ENCODE peak calls at places on chromosomes 5 and 9, in ten cellular contexts. V is A549, E is HepG2, Z is IMR-90, W is ovary, K is vagina, G is testis, A is Peyer's patch, M is body of pancreas, D is breast epithelium. H is an unnamed sample.

GRCh38 chr9:126298319-126298801 is 28.3 kb upstream of the MVB12B start:
- DNase-seq in W (no peak), E (no peak), M (no peak), D (no peak), K (no peak), G (no peak), A (no peak), Z (no peak), V (no peak), H (no peak)

GRCh38 chr5:144332265-144332664 is 161.6 kb downstream of the KCTD16 start:
- DNase-seq in W (no peak), E (no peak), M (no peak), V (peak), D (no peak), K (no peak), A (no peak), Z (peak), G (no peak), H (no peak)

GRCh38 chr5:111635151-111635945 is 121.6 kb downstream of the NREP start:
- DNase-seq in E (no peak), K (no peak), D (no peak), Z (no peak), V (no peak), G (no peak), M (no peak), A (no peak), W (no peak), H (no peak)

GRCh38 chr5:61866930-61867329 is 439.1 kb upstream of the KIF2A start:
- DNase-seq in K (no peak), A (no peak), E (no peak), Z (peak), M (no peak), V (peak), W (no peak), G (no peak), D (no peak), H (no peak)

GRCh38 chr5:142601432-142601831 is 84.5 kb downstream of the FGF1 start:
- DNase-seq in V (peak), M (no peak), A (no peak), E (no peak), W (no peak), D (no peak), Z (no peak), G (no peak), K (no peak), H (no peak)

GRCh38 chr5:178642351-178642909 is 15.6 kb upstream of the CLK4 start:
- DNase-seq in G (peak), V (no peak), M (no peak), W (no peak), A (no peak), D (peak), K (no peak), Z (peak), E (no peak), H (no peak)

GRCh38 chr5:80255425-80255751 is 460 bp downstream of the SERINC5 start:
- DNase-seq in K (no peak), Z (peak), M (peak), A (peak), E (no peak), W (no peak), V (peak), D (peak), G (peak), H (no peak)

GRCh38 chr9:114314256-114314867 is 8.5 kb upstream of the ORM1 start:
- DNase-seq in M (peak), W (peak), G (peak), A (peak), K (peak), E (no peak), V (no peak), D (no peak), Z (no peak), H (no peak)

GRCh38 chr5:21806943-21807342 is 1046.2 kb downstream of the CDH12 start:
- DNase-seq in K (no peak), Z (peak), M (no peak), G (no peak), E (no peak), A (no peak), W (no peak), V (no peak), D (no peak), H (no peak)

GRCh38 chr9:8514760-8515159 is 715.2 kb upstream of the DMAC1 start:
- DNase-seq in K (no peak), W (no peak), V (no peak), E (no peak), Z (no peak), M (no peak), D (no peak), G (no peak), A (no peak), H (no peak)

GRCh38 chr5:175107028-175107588 is 336.9 kb downstream of the DRD1 start:
- DNase-seq in K (no peak), E (no peak), M (no peak), A (no peak), W (no peak), D (no peak), G (no peak), V (no peak), Z (no peak), H (no peak)

GRCh38 chr5:79931409-79931808 is 59.7 kb downstream of the MTX3 start:
- DNase-seq in V (no peak), W (no peak), M (no peak), E (no peak), G (no peak), A (no peak), K (no peak), Z (no peak), D (no peak), H (no peak)

GRCh38 chr5:38848637-38849036 is 2.8 kb downstream of the OSMR start:
- DNase-seq in W (no peak), E (no peak), M (no peak), G (no peak), K (no peak), A (no peak), Z (no peak), V (no peak), D (no peak), H (no peak)

DNA sequence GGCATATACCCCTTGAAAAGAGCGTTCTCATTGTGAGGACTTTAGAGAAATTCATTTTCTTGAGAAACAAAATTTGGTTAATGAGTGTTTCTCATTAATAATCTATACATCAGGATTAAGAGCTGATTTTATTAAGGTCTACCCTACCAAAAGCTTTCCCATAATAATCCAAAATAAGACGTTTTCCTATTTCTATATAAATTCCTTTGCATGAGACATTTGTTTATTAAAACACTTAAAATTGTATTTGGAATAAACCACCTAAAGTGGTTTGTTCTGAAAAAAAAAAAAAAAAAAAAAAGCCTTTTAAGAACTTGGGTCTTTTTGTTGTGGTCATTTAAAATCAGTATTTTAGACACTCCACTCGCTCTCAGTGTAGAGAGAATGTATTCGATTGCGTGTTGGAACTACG is 695 bp upstream of the TMOD1 start:
- DNase-seq in M (no peak), K (no peak), W (no peak), E (no peak), D (no peak), G (no peak), Z (no peak), V (no peak), A (no peak), H (no peak)
- H3K4me3 ChIP-seq in M (no peak), K (peak), W (peak), E (peak), D (peak), G (peak), Z (peak), V (peak), A (peak), H (peak)

GRCh38 chr9:89463986-89464901 is 33.7 kb downstream of the SEMA4D start:
- DNase-seq in M (no peak), W (no peak), V (no peak), A (peak), Z (no peak), D (peak), K (no peak), E (no peak), G (peak), H (no peak)
- TF ChIP-seq POLR2A in M (no peak), W (no peak), V (no peak), A (no peak), Z (no peak), D (no peak), K (no peak), E (no peak), G (no peak), H (no peak)

GRCh38 chr5:88876714-88877113 is 6.3 kb downstream of the MEF2C start:
- DNase-seq in V (no peak), W (no peak), A (no peak), D (no peak), Z (no peak), E (no peak), M (no peak), K (no peak), G (no peak), H (no peak)
- H3K4me3 ChIP-seq in V (no peak), W (no peak), A (no peak), D (no peak), Z (no peak), E (no peak), M (no peak), K (no peak), G (no peak), H (no peak)

GRCh38 chr5:10254686-10255085 is 4.6 kb downstream of the CCT5 start:
- DNase-seq in Z (no peak), K (no peak), V (no peak), W (no peak), G (no peak), D (no peak), M (no peak), A (no peak), E (no peak), H (no peak)
- TF ChIP-seq POLR2A in Z (no peak), K (no peak), V (no peak), W (no peak), G (no peak), D (no peak), M (no peak), A (no peak), E (no peak), H (no peak)

GRCh38 chr9:127926961-127927456 is 3.6 kb downstream of the PIP5KL1 start:
- DNase-seq in G (no peak), Z (no peak), M (no peak), W (no peak), D (no peak), E (no peak), V (no peak), K (no peak), A (no peak), H (no peak)
- H3K4me3 ChIP-seq in G (peak), Z (no peak), M (no peak), W (no peak), D (peak), E (no peak), V (no peak), K (peak), A (peak), H (no peak)

DNA sequence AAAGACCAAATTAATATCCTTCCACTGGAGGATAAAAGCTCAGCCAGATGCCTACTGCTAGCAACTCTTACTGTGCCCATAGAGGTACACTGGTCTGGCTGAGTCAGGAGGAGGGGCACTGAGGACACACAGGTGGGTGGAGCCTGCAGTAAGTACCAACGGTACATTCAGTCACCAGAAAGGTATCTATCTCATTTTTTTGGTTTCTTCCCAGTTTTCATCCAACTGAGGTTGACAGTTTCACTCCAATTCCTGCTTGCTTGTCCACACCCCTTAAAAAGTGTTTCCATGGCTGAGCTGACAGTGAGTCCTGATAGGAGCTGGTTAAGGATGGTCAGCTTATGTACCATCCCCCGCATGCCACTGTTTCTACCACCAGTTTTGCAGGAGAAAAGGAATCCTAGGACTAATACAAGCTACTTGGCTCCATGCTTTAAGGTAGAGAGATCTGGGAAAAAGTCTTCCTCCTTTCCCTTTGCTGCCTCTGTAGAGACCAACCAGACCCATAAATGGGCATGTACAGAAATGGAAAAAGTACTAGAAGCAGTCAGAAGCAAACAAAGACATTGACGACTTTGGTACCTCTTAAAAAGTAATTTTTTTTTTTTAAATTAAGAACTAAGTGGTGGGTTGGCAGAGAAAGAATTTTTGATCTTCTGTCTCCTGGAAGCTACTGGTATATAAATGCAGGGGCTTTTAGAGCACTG is 3.2 kb downstream of the ELL2 start:
- DNase-seq in V (peak), A (peak), W (no peak), E (peak), K (no peak), M (peak), D (no peak), Z (peak), G (peak), H (no peak)
- TF ChIP-seq POLR2A in V (no peak), A (no peak), W (no peak), E (no peak), K (no peak), M (peak), D (no peak), Z (peak), G (no peak), H (no peak)

DNA sequence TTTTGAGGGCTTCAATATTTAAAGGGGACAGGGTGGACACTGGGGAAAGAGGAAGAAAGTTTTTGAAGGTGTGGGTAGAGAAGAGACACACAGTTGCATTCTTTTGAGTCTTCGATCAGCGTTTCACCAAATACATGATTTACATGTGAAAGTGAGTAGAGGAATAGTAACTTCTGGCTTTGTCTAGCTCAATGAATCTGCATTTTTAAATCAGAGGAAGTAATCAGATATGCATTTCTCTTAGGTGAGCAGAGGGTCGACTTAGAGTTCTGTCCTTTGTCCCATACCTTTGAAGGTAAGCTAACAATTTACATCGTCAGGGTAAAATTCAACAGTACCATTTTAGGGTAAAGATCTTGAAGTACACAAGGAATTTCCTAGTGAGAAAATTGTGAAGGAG is 406.4 kb upstream of the ZNF462 start:
- DNase-seq in W (no peak), D (no peak), G (no peak), M (no peak), A (no peak), Z (no peak), V (no peak), E (no peak), K (no peak), H (no peak)
- H3K4me3 ChIP-seq in W (no peak), D (no peak), G (no peak), M (no peak), A (no peak), Z (no peak), V (no peak), E (no peak), K (no peak), H (no peak)

GRCh38 chr9:131277673-131278420 is 1.5 kb upstream of the FAM78A start:
- DNase-seq in M (peak), Z (peak), A (peak), E (peak), G (peak), V (peak), D (peak), W (peak), K (no peak), H (peak)
- TF ChIP-seq POLR2A in M (no peak), Z (no peak), A (no peak), E (no peak), G (no peak), V (no peak), D (no peak), W (no peak), K (no peak), H (no peak)

DNA sequence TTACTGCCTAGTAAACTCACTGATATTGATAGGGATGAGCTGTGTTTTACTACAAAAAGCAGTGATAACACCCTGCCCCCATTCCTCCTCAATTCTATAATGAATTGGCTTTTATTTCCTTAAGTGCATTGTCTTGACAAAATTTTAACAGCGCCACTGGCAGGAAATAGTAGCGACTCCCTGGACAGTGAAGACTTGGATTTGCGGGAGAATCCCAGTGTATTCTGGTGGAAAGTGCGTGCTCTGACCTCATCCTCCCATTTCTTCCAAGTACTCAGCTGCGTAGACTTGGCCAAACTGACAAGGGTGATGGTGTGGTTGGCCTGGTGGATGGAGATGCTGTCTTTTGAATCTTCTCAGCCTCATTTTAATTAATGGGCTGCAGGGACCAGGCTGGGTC is 5.3 kb downstream of the TRIO start:
- DNase-seq in D (no peak), W (no peak), E (no peak), G (no peak), M (no peak), V (no peak), Z (no peak), A (no peak), K (no peak), H (no peak)
- H3K4me3 ChIP-seq in D (no peak), W (no peak), E (peak), G (no peak), M (no peak), V (no peak), Z (no peak), A (no peak), K (no peak), H (no peak)